ENCODE peak calls at places on chromosomes 6 and 20, in ten cellular contexts. F is mesothelial cell of epicardium, S is body of pancreas, W is A549, V is GM12865, M is WTC11, L is sigmoid colon, A is Calu3, B is natural killer cell, T is LNCaP clone FGC. O is an unnamed sample.

GRCh38 chr6:129863664-129864063 is 2.5 kb upstream of the TMEM244 start:
- DNase-seq in F (no peak), S (no peak), W (no peak), V (no peak), M (no peak), L (no peak), A (peak), B (no peak), T (no peak), O (peak)

GRCh38 chr6:151891524-151891923 is 84.0 kb downstream of the ESR1 start:
- DNase-seq in F (no peak), S (no peak), W (no peak), V (no peak), M (no peak), L (no peak), A (no peak), B (no peak), T (no peak), O (no peak)

GRCh38 chr6:119368917-119369316 is 19.4 kb upstream of the MAN1A1 start:
- DNase-seq in F (no peak), S (no peak), W (no peak), V (no peak), M (no peak), L (no peak), A (no peak), B (no peak), T (no peak), O (no peak)

GRCh38 chr6:34791164-34791841 is 580 bp upstream of the BLTP3A start:
- DNase-seq in F (no peak), S (peak), W (peak), V (peak), M (peak), L (peak), A (peak), B (peak), T (no peak), O (peak)

GRCh38 chr20:61849376-61849775 is 216.3 kb downstream of the TAF4 start:
- DNase-seq in F (no peak), S (no peak), W (no peak), V (no peak), M (no peak), L (no peak), A (no peak), B (no peak), T (no peak), O (no peak)

GRCh38 chr6:43972915-43973304 is 154.3 kb downstream of the MRPL14 start:
- DNase-seq in F (no peak), S (peak), W (no peak), V (no peak), M (no peak), L (peak), A (no peak), B (no peak), T (peak), O (peak)

GRCh38 chr6:158939255-158940170 is 60.5 kb downstream of the RSPH3 start:
- DNase-seq in F (no peak), S (no peak), W (no peak), V (no peak), M (peak), L (no peak), A (peak), B (no peak), T (no peak), O (no peak)

GRCh38 chr6:170405311-170405975 is 98.9 kb downstream of the FAM120B start:
- DNase-seq in F (no peak), S (no peak), W (no peak), V (no peak), M (no peak), L (no peak), A (no peak), B (no peak), T (no peak), O (peak)

GRCh38 chr6:29926795-29927427 is 15.4 kb upstream of the HLA-A start:
- DNase-seq in F (no peak), S (peak), W (peak), V (peak), M (peak), L (peak), A (peak), B (peak), T (no peak), O (peak)

GRCh38 chr6:141956868-141957267 is 175.9 kb upstream of the GJE1 start:
- DNase-seq in F (no peak), S (no peak), W (no peak), V (no peak), M (no peak), L (no peak), A (no peak), B (no peak), T (no peak), O (no peak)

GRCh38 chr20:5612476-5613291 is 137.5 kb upstream of the SHLD1 start:
- DNase-seq in F (no peak), S (no peak), W (no peak), V (no peak), M (no peak), L (no peak), A (no peak), B (no peak), T (no peak), O (peak)

GRCh38 chr6:11179088-11179977 is 53.1 kb downstream of the NEDD9 start:
- DNase-seq in F (no peak), S (no peak), W (no peak), V (no peak), M (no peak), L (no peak), A (peak), B (no peak), T (no peak), O (no peak)

GRCh38 chr6:70717038-70717801 is 49.5 kb downstream of the SMAP1 start:
- DNase-seq in F (no peak), S (no peak), W (no peak), V (peak), M (no peak), L (no peak), A (no peak), B (no peak), T (no peak), O (no peak)

GRCh38 chr6:128410584-128410983 is 109.8 kb downstream of the PTPRK start:
- DNase-seq in F (no peak), S (no peak), W (no peak), V (no peak), M (no peak), L (no peak), A (no peak), B (no peak), T (no peak), O (no peak)

GRCh38 chr6:4351857-4352669 is 216.7 kb upstream of the ECI2 start:
- DNase-seq in F (no peak), S (peak), W (peak), V (no peak), M (no peak), L (peak), A (peak), B (no peak), T (no peak), O (peak)

GRCh38 chr20:62201173-62202082 is 18.6 kb downstream of the MTG2 start:
- DNase-seq in F (peak), S (no peak), W (no peak), V (peak), M (no peak), L (no peak), A (no peak), B (no peak), T (no peak), O (no peak)

GRCh38 chr6:125104425-125104824 is 49.1 kb upstream of the TPD52L1 start:
- DNase-seq in F (no peak), S (no peak), W (no peak), V (no peak), M (no peak), L (no peak), A (no peak), B (no peak), T (no peak), O (peak)

GRCh38 chr6:32944265-32944664 is 3.4 kb upstream of the HLA-DMB start:
- DNase-seq in F (no peak), S (no peak), W (no peak), V (peak), M (no peak), L (no peak), A (no peak), B (no peak), T (no peak), O (no peak)

GRCh38 chr20:1965520-1966278 is 28.2 kb downstream of the PDYN start:
- DNase-seq in F (peak), S (peak), W (peak), V (peak), M (peak), L (peak), A (peak), B (peak), T (no peak), O (peak)

GRCh38 chr6:35247642-35248231 is 11.8 kb upstream of the ZNF76 start:
- DNase-seq in F (no peak), S (no peak), W (no peak), V (peak), M (no peak), L (no peak), A (no peak), B (no peak), T (no peak), O (no peak)

GRCh38 chr6:88914180-88914579 is 49.2 kb downstream of the RNGTT start:
- DNase-seq in F (no peak), S (no peak), W (no peak), V (no peak), M (no peak), L (no peak), A (no peak), B (no peak), T (no peak), O (peak)

GRCh38 chr6:4466769-4467480 is 309.3 kb upstream of the CDYL start:
- DNase-seq in F (no peak), S (no peak), W (peak), V (no peak), M (no peak), L (no peak), A (no peak), B (no peak), T (no peak), O (no peak)

GRCh38 chr6:170434114-170434820 is 118.8 kb downstream of the PSMB1 start:
- DNase-seq in F (no peak), S (no peak), W (no peak), V (no peak), M (no peak), L (no peak), A (no peak), B (no peak), T (no peak), O (peak)

GRCh38 chr20:49935746-49936152 is 448 bp upstream of the RNF114 start:
- DNase-seq in F (no peak), S (no peak), W (no peak), V (no peak), M (no peak), L (no peak), A (no peak), B (no peak), T (no peak), O (no peak)

GRCh38 chr6:144873653-144874378 is 588.7 kb downstream of the UTRN start:
- DNase-seq in F (no peak), S (no peak), W (no peak), V (no peak), M (no peak), L (no peak), A (no peak), B (no peak), T (no peak), O (no peak)

GRCh38 chr20:42775866-42776265 is 413.8 kb downstream of the PTPRT start:
- DNase-seq in F (no peak), S (no peak), W (no peak), V (no peak), M (no peak), L (no peak), A (no peak), B (no peak), T (no peak), O (no peak)

GRCh38 chr6:12506211-12506610 is 210.4 kb upstream of the PHACTR1 start:
- DNase-seq in F (no peak), S (no peak), W (no peak), V (no peak), M (no peak), L (no peak), A (no peak), B (no peak), T (no peak), O (no peak)

GRCh38 chr6:90644492-90644891 is 57.6 kb upstream of the MAP3K7 start:
- DNase-seq in F (no peak), S (no peak), W (no peak), V (no peak), M (no peak), L (no peak), A (no peak), B (no peak), T (no peak), O (no peak)

GRCh38 chr20:51128198-51128597 is 105.3 kb upstream of the KCNG1 start:
- DNase-seq in F (no peak), S (no peak), W (peak), V (peak), M (no peak), L (no peak), A (no peak), B (no peak), T (no peak), O (peak)

GRCh38 chr6:89984926-89985743 is 90.9 kb downstream of the GJA10 start:
- DNase-seq in F (no peak), S (no peak), W (no peak), V (no peak), M (no peak), L (peak), A (peak), B (no peak), T (no peak), O (peak)

DNA sequence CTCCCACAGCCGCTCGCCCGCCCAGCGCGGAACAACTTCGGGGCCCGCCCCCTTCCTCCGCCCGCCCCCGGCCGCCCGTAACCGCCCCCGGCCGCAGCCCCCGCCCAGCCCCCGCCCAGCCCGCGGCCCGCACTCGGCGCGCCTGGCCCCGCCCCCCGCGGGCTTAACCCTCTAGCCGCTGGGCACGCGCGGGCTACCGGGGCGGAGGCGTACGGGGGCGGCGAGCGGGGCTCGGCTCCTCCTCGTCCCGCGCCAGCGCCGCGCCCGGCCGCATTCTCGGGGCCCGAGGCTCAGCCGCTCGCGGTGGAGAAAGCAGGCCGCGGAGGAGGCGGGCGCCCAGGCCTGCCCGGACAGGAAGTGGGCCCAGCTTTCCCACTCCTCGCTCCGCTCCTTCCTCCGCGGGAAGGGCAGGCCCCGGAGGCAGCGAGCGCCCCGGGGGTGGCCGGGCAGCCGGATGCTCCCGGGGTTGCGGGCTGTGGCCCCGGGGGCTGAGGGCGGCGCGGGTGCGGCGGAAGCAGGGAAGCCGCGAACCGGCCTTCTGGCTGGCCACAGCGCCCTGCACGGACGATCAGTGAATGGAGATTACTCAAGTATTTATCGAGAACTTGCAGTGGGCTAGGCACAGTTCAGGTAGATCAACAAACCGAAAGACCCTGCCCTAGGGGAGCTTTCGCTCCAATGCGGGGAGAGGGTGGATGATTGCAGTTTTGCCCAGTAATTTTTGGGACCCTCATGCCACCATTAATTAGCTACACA is at the start of gene TRAM2:
- DNase-seq in F (peak), S (peak), W (peak), V (peak), M (peak), L (peak), A (peak), B (peak), T (peak), O (peak)
- TF ChIP-seq CTCF in F (no peak), S (no peak), W (no peak), V (peak), M (no peak), L (peak), A (no peak), B (no peak), T (peak), O (peak)

DNA sequence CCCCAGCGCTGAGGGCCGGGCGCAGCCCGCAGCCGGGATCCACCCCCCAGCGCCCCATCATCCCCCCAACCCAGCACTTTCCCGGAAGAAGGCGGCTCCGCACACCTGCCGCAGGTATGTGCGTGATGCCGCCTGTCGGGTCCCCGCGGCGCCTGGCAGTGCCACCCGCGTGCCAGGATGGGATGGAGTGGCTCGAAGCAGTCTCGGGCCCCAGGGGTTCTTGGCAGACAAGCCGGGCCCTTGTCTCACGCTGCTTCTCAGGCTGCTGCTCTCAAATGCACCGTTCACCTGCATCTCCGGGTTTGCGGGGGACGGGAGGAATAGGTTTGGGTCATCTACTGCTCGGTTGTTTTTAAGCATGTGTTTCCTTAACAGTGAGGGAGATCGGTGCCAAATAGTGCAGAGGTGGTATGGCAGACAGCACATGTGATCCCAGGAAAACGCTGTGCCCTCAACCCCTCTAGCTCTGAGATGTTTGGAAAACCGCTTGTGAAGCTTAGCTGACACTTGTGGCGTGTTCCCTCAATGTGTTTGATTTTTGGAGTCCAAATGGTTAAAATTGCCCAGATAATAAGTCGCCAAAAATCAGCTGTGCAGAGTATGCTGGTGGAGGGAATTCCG is 847 bp downstream of the MYLIP start:
- DNase-seq in F (no peak), S (peak), W (no peak), V (peak), M (peak), L (peak), A (peak), B (no peak), T (no peak), O (no peak)
- TF ChIP-seq CTCF in F (no peak), S (no peak), W (no peak), V (no peak), M (no peak), L (no peak), A (no peak), B (peak), T (no peak), O (no peak)

GRCh38 chr6:149964243-149965190 is 774 bp downstream of the ULBP1 start:
- DNase-seq in F (no peak), S (no peak), W (no peak), V (no peak), M (peak), L (no peak), A (no peak), B (no peak), T (no peak), O (peak)

GRCh38 chr6:149965191-149966020 is 1.7 kb downstream of the ULBP1 start:
- DNase-seq in F (no peak), S (no peak), W (no peak), V (no peak), M (no peak), L (no peak), A (no peak), B (no peak), T (no peak), O (peak)

GRCh38 chr6:149963212-149963461 is 606 bp upstream of the ULBP1 start:
- DNase-seq in F (no peak), S (no peak), W (peak), V (peak), M (peak), L (no peak), A (peak), B (no peak), T (no peak), O (peak)

GRCh38 chr6:149962461-149963211 is 1.1 kb upstream of the ULBP1 start:
- DNase-seq in F (no peak), S (no peak), W (no peak), V (no peak), M (no peak), L (peak), A (no peak), B (no peak), T (no peak), O (no peak)

GRCh38 chr6:149963462-149964242 is at the start of gene ULBP1:
- DNase-seq in F (no peak), S (peak), W (peak), V (peak), M (peak), L (peak), A (peak), B (peak), T (peak), O (peak)
- TF ChIP-seq CTCF in F (no peak), S (no peak), W (no peak), V (no peak), M (no peak), L (no peak), A (no peak), B (no peak), T (no peak), O (no peak)

DNA sequence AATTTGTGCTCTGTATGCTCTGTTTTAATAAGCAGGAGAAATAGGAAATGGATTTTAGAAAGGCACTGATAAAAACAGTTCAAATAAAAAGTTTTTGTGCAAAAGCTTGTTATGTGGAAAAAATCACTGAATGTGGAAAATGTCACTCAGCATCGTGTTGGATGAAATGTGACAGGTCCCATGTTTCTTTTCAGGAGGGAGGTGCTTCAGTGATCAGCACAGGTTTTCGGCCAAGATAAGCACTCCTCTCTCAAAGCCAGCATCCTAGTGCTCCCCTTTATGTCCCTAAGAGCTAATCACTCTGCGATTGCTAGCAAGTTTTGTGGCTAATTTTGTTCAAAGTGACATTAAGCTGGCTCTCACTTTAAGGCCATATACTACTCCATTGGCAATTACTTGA is 12.0 kb downstream of the UBE3D start:
- DNase-seq in F (no peak), S (no peak), W (no peak), V (no peak), M (no peak), L (no peak), A (no peak), B (no peak), T (no peak), O (no peak)
- TF ChIP-seq CTCF in F (no peak), S (no peak), W (no peak), V (no peak), M (no peak), L (no peak), A (no peak), B (no peak), T (no peak), O (no peak)

GRCh38 chr20:63692436-63693078 is 3.9 kb upstream of the TNFRSF6B start:
- DNase-seq in F (no peak), S (no peak), W (peak), V (no peak), M (no peak), L (peak), A (peak), B (no peak), T (no peak), O (no peak)

GRCh38 chr20:63695419-63696310 is 787 bp upstream of the TNFRSF6B start:
- DNase-seq in F (no peak), S (peak), W (no peak), V (no peak), M (no peak), L (peak), A (no peak), B (no peak), T (no peak), O (no peak)

GRCh38 chr20:63694596-63695418 is 1.6 kb upstream of the TNFRSF6B start:
- DNase-seq in F (no peak), S (peak), W (no peak), V (no peak), M (no peak), L (peak), A (no peak), B (no peak), T (no peak), O (no peak)

GRCh38 chr20:63693079-63693974 is 3.1 kb upstream of the TNFRSF6B start:
- DNase-seq in F (no peak), S (peak), W (no peak), V (no peak), M (no peak), L (peak), A (no peak), B (no peak), T (no peak), O (no peak)

DNA sequence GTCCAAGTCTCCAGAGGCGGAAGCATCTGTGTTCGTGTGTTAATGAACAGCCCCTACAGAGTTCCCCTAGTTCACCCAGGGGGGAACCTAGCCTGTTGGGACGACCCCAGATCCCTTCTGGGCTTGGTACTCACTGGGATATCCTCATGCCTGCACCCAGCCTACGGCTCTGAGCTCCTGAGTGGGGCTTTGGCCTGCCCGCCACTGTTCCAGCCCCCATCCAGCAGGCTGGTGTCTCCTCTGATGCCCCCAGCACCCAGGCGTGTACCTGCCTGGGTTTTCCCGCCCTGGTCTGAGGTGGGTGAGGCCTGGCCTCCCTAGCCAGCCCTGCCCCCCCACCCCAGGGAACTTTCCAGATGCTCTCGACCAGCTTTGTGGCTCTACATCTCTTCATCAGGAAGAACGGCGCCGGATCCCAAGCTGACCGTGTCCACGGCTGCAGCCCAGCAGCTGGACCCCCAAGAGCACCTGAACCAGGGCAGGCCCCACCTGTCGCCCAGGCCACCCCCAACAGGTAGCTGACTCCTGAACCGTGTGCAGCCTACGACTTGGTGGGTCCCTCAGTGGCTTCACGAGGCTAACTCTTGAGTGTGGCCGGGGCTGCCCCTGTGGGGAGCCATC is 2.4 kb upstream of the TNFRSF6B start:
- DNase-seq in F (no peak), S (no peak), W (no peak), V (no peak), M (no peak), L (peak), A (no peak), B (no peak), T (no peak), O (no peak)
- TF ChIP-seq CTCF in F (no peak), S (no peak), W (no peak), V (no peak), M (no peak), L (no peak), A (no peak), B (no peak), T (no peak), O (no peak)